ENCODE peak calls at places on chromosomes 5 and 9, in six cellular contexts. W, O, I, K, Q and R are unnamed samples.

GRCh38 chr5:50623666-50624065 is 42.8 kb upstream of the PARP8 start:
- DNase-seq in W (no peak), O (no peak), I (no peak), K (peak; percentile 36), Q (no peak), R (no peak)

GRCh38 chr9:127968717-127969383 is 11.9 kb downstream of the EEIG1 start:
- DNase-seq in W (peak; percentile 85), O (peak; percentile 77), I (peak; percentile 70), K (no peak), Q (peak; percentile 10), R (peak; percentile 93)

GRCh38 chr9:10875752-10876151 is 262.9 kb upstream of the PTPRD start:
- DNase-seq in W (no peak), O (no peak), I (no peak), K (no peak), Q (no peak), R (no peak)

GRCh38 chr5:36651775-36652685 is 45.6 kb downstream of the SLC1A3 start:
- DNase-seq in W (no peak), O (no peak), I (no peak), K (no peak), Q (no peak), R (no peak)

GRCh38 chr5:149632311-149633251 is 51.3 kb downstream of the ARHGEF37 start:
- DNase-seq in W (no peak), O (no peak), I (no peak), K (no peak), Q (no peak), R (peak; percentile 55)

GRCh38 chr5:132496631-132497487 is 6.3 kb upstream of the IRF1 start:
- DNase-seq in W (peak; percentile 95), O (peak; percentile 69), I (peak; percentile 88), K (peak; percentile 94), Q (peak; percentile 35), R (peak; percentile 94)

GRCh38 chr5:160835376-160835775 is 16.6 kb downstream of the ATP10B start:
- DNase-seq in W (no peak), O (no peak), I (no peak), K (no peak), Q (no peak), R (no peak)

GRCh38 chr9:96141666-96142065 is 160.3 kb downstream of the HSD17B3 start:
- DNase-seq in W (no peak), O (no peak), I (no peak), K (no peak), Q (no peak), R (no peak)

GRCh38 chr9:108672475-108673065 is 183.2 kb downstream of the ACTL7B start:
- DNase-seq in W (no peak), O (no peak), I (no peak), K (no peak), Q (no peak), R (no peak)

GRCh38 chr9:138119202-138120027 is 241.8 kb downstream of the CACNA1B start:
- DNase-seq in W (no peak), O (no peak), I (no peak), K (no peak), Q (no peak), R (no peak)

GRCh38 chr9:14343948-14344547 is 30.1 kb upstream of the NFIB start:
- DNase-seq in W (peak; percentile 69), O (no peak), I (no peak), K (no peak), Q (no peak), R (no peak)

GRCh38 chr5:32254987-32255900 is 57.5 kb downstream of the MTMR12 start:
- DNase-seq in W (no peak), O (peak; percentile 43), I (no peak), K (no peak), Q (no peak), R (no peak)

GRCh38 chr9:126111556-126111955 is 215.1 kb upstream of the MVB12B start:
- DNase-seq in W (no peak), O (no peak), I (no peak), K (no peak), Q (no peak), R (peak; percentile 34)

GRCh38 chr9:77945798-77946197 is 85.8 kb downstream of the GNAQ start:
- DNase-seq in W (no peak), O (no peak), I (no peak), K (no peak), Q (no peak), R (no peak)

GRCh38 chr9:113328045-113328782 is 11.9 kb downstream of the WDR31 start:
- DNase-seq in W (no peak), O (no peak), I (no peak), K (no peak), Q (no peak), R (no peak)

GRCh38 chr5:138926257-138926656 is 51.1 kb upstream of the LRRTM2 start:
- DNase-seq in W (no peak), O (no peak), I (no peak), K (no peak), Q (no peak), R (no peak)

GRCh38 chr5:5141625-5142527 is 1.7 kb downstream of the ADAMTS16 start:
- DNase-seq in W (no peak), O (peak; percentile 19), I (peak; percentile 40), K (peak; percentile 47), Q (no peak), R (peak; percentile 65)

GRCh38 chr5:147578228-147579024 is 68.6 kb upstream of the DPYSL3 start:
- DNase-seq in W (no peak), O (no peak), I (no peak), K (no peak), Q (no peak), R (no peak)